ENCODE peak calls at places on chromosomes 13 and 19, in four cellular contexts. One of them, this sample, is unnamed.

GRCh38 chr13:113187263-113187669 is 21.2 kb downstream of the PCID2 start:
- DNase-seq in T-cell: no peak
- DNase-seq in NCI-H1930: no peak
- DNase-seq in HS-5: peak
- DNase-seq in this sample: peak

GRCh38 chr13:109476001-109476400 is 310.4 kb downstream of the IRS2 start:
- DNase-seq in T-cell: no peak
- DNase-seq in NCI-H1930: no peak
- DNase-seq in HS-5: no peak
- DNase-seq in this sample: no peak

GRCh38 chr19:11377237-11377636 is 2.8 kb downstream of the SWSAP1 start:
- DNase-seq in T-cell: no peak
- DNase-seq in NCI-H1930: no peak
- DNase-seq in HS-5: peak
- DNase-seq in this sample: peak

GRCh38 chr13:90545070-90545840 is 802.2 kb upstream of the MIR17HG start:
- DNase-seq in T-cell: no peak
- DNase-seq in NCI-H1930: no peak
- DNase-seq in HS-5: no peak
- DNase-seq in this sample: peak

GRCh38 chr13:109610517-109610916 is 175.9 kb downstream of the IRS2 start:
- DNase-seq in T-cell: no peak
- DNase-seq in NCI-H1930: peak
- DNase-seq in HS-5: no peak
- DNase-seq in this sample: peak

GRCh38 chr13:92575782-92576181 is 650.8 kb upstream of the GPC6 start:
- DNase-seq in T-cell: no peak
- DNase-seq in NCI-H1930: no peak
- DNase-seq in HS-5: no peak
- DNase-seq in this sample: no peak

GRCh38 chr19:3463039-3463958 is 17.0 kb downstream of the SMIM24 start:
- DNase-seq in T-cell: no peak
- DNase-seq in NCI-H1930: no peak
- DNase-seq in HS-5: no peak
- DNase-seq in this sample: no peak

GRCh38 chr19:16588089-16588823 is 16.0 kb upstream of the SLC35E1 start:
- DNase-seq in T-cell: peak
- DNase-seq in NCI-H1930: no peak
- DNase-seq in HS-5: no peak
- DNase-seq in this sample: no peak

GRCh38 chr19:16509141-16510061 is 13.2 kb downstream of the C19orf44 start:
- DNase-seq in T-cell: no peak
- DNase-seq in NCI-H1930: no peak
- DNase-seq in HS-5: no peak
- DNase-seq in this sample: no peak

GRCh38 chr13:112616586-112617381 is 28.8 kb upstream of the TUBGCP3 start:
- DNase-seq in T-cell: no peak
- DNase-seq in NCI-H1930: peak
- DNase-seq in HS-5: no peak
- DNase-seq in this sample: peak

GRCh38 chr13:92842145-92842544 is 384.5 kb upstream of the GPC6 start:
- DNase-seq in T-cell: no peak
- DNase-seq in NCI-H1930: no peak
- DNase-seq in HS-5: no peak
- DNase-seq in this sample: peak

GRCh38 chr13:113098163-113098732 is 7.3 kb upstream of the F7 start:
- DNase-seq in T-cell: no peak
- DNase-seq in NCI-H1930: no peak
- DNase-seq in HS-5: no peak
- DNase-seq in this sample: peak

GRCh38 chr13:40026174-40026585 is 370.7 kb downstream of the COG6 start:
- DNase-seq in T-cell: no peak
- DNase-seq in NCI-H1930: no peak
- DNase-seq in HS-5: no peak
- DNase-seq in this sample: no peak

GRCh38 chr13:42970824-42971669 is 21.0 kb downstream of the EPSTI1 start:
- DNase-seq in T-cell: no peak
- DNase-seq in NCI-H1930: no peak
- DNase-seq in HS-5: no peak
- DNase-seq in this sample: peak

GRCh38 chr19:53771133-53771532 is 53.0 kb downstream of the NLRP12 start:
- DNase-seq in T-cell: no peak
- DNase-seq in NCI-H1930: no peak
- DNase-seq in HS-5: no peak
- DNase-seq in this sample: no peak